ENCODE peak calls at places on chromosomes 16 and 17, in four cellular contexts. E is AG09319; S is stimulated activated CD8-positive, alpha-beta memory T cell treated with anti-CD3 and anti-CD28 coated beads, Interleukin-7, amount 100 ng/mL, for 1 hour; K is anterior cingulate cortex. W is an unnamed sample.

GRCh38 chr16:86739808-86740207 is 161.5 kb downstream of the FOXL1 start:
- DNase-seq in S (no peak), K (no peak), E (no peak), W (no peak)

GRCh38 chr16:15507299-15507958 is 73.0 kb downstream of the BMERB1 start:
- DNase-seq in E (no peak), S (no peak), K (peak; percentile 22), W (no peak)

GRCh38 chr16:26396511-26397235 is 670.1 kb upstream of the C16orf82 start:
- DNase-seq in S (no peak), K (no peak), E (no peak), W (no peak)

GRCh38 chr16:50526796-50527195 is 21.4 kb upstream of the NKD1 start:
- DNase-seq in E (no peak), K (no peak), S (no peak), W (no peak)

GRCh38 chr16:74297296-74297665 is 667 bp downstream of the PSMD7 start:
- DNase-seq in E (no peak), S (peak; percentile 1), K (no peak), W (no peak)

GRCh38 chr17:44074231-44074910 is 3.8 kb downstream of the G6PC3 start:
- DNase-seq in K (no peak), S (no peak), E (no peak), W (no peak)

GRCh38 chr17:31241116-31241515 is 55.9 kb downstream of the OMG start:
- DNase-seq in K (no peak), S (no peak), E (no peak), W (no peak)

GRCh38 chr17:39404542-39405378 is 3.3 kb upstream of the FBXL20 start:
- DNase-seq in K (no peak), S (no peak), E (peak; percentile 41), W (peak; percentile 32)

GRCh38 chr17:39677581-39678339 is 9.5 kb downstream of the PNMT start:
- DNase-seq in E (no peak), K (no peak), S (no peak), W (no peak)

GRCh38 chr17:40813804-40814203 is 8.6 kb downstream of the KRT10 start:
- DNase-seq in E (no peak), K (no peak), S (no peak), W (no peak)

GRCh38 chr16:23877107-23878070 is 41.6 kb downstream of the PRKCB start:
- DNase-seq in E (no peak), K (no peak), S (no peak), W (no peak)

GRCh38 chr16:81005644-81006471 is 827 bp downstream of the CMC2 start:
- DNase-seq in K (no peak), E (no peak), S (no peak), W (no peak)

GRCh38 chr17:52140601-52141000 is 17.9 kb downstream of the CA10 start:
- DNase-seq in K (no peak), S (no peak), E (no peak), W (no peak)

GRCh38 chr17:28228109-28228840 is 90.7 kb upstream of the TMEM97 start:
- DNase-seq in S (no peak), E (no peak), K (no peak), W (no peak)

W was measured in retinal pigment epithelial cell.